ENCODE peak calls at places on chromosomes 4 and X, in six cellular contexts. One of them, this sample, is unnamed. For H3K36me3, the result is how much of the 10 kb centered on the place peaks cover.

GRCh38 chr4:168488800-168489404 is 8.0 kb upstream of the PALLD start:
- DNase-seq in K562: no peak
- DNase-seq in IMR-90: no peak
- DNase-seq in ovary: no peak
- DNase-seq in brain microvascular endothelial cell: no peak
- DNase-seq in breast epithelium: no peak
- DNase-seq in this sample: no peak

GRCh38 chr4:85613901-85614300 is 139.0 kb downstream of the ARHGAP24 start:
- DNase-seq in IMR-90: no peak
- DNase-seq in ovary: no peak
- DNase-seq in brain microvascular endothelial cell: no peak
- DNase-seq in K562: no peak
- DNase-seq in breast epithelium: no peak
- DNase-seq in this sample: no peak

GRCh38 chr4:158823461-158823873 is 54.6 kb downstream of the FNIP2 start:
- DNase-seq in breast epithelium: no peak
- DNase-seq in K562: no peak
- DNase-seq in ovary: no peak
- DNase-seq in brain microvascular endothelial cell: no peak
- DNase-seq in IMR-90: peak
- DNase-seq in this sample: peak

GRCh38 chr4:156194896-156195295 is 241.2 kb upstream of the CTSO start:
- DNase-seq in ovary: no peak
- DNase-seq in brain microvascular endothelial cell: no peak
- DNase-seq in breast epithelium: no peak
- DNase-seq in K562: no peak
- DNase-seq in IMR-90: no peak
- DNase-seq in this sample: no peak

GRCh38 chr4:48858130-48858529 is 27.2 kb downstream of the OCIAD1 start:
- DNase-seq in breast epithelium: no peak
- DNase-seq in K562: no peak
- DNase-seq in ovary: no peak
- DNase-seq in brain microvascular endothelial cell: peak
- DNase-seq in IMR-90: no peak
- DNase-seq in this sample: no peak

GRCh38 chrX:20481632-20482031 is 214.9 kb upstream of the RPS6KA3 start:
- DNase-seq in ovary: no peak
- DNase-seq in IMR-90: no peak
- DNase-seq in brain microvascular endothelial cell: no peak
- DNase-seq in K562: no peak
- DNase-seq in breast epithelium: no peak
- DNase-seq in this sample: no peak

GRCh38 chr4:145881991-145882390 is 56.6 kb downstream of the ZNF827 start:
- DNase-seq in IMR-90: no peak
- DNase-seq in K562: no peak
- DNase-seq in brain microvascular endothelial cell: no peak
- DNase-seq in breast epithelium: peak
- DNase-seq in ovary: no peak
- DNase-seq in this sample: no peak

GRCh38 chr4:70667710-70668535 is 1.6 kb upstream of the JCHAIN start:
- DNase-seq in IMR-90: peak
- DNase-seq in brain microvascular endothelial cell: no peak
- DNase-seq in breast epithelium: no peak
- DNase-seq in K562: no peak
- DNase-seq in ovary: no peak
- DNase-seq in this sample: no peak

GRCh38 chrX:39320165-39320564 is 518.9 kb downstream of the MID1IP1 start:
- DNase-seq in breast epithelium: no peak
- DNase-seq in K562: no peak
- DNase-seq in IMR-90: no peak
- DNase-seq in brain microvascular endothelial cell: no peak
- DNase-seq in ovary: no peak
- DNase-seq in this sample: no peak

GRCh38 chr4:151184523-151185458 is 85.4 kb downstream of the RPS3A start:
- DNase-seq in breast epithelium: no peak
- DNase-seq in IMR-90: peak
- DNase-seq in K562: no peak
- DNase-seq in brain microvascular endothelial cell: peak
- DNase-seq in ovary: no peak
- DNase-seq in this sample: no peak

GRCh38 chr4:186485621-186486062 is 69.7 kb downstream of the MTNR1A start:
- DNase-seq in ovary: no peak
- DNase-seq in IMR-90: peak
- DNase-seq in breast epithelium: no peak
- DNase-seq in K562: no peak
- DNase-seq in brain microvascular endothelial cell: no peak
- DNase-seq in this sample: no peak

GRCh38 chr4:147425019-147425418 is 55.9 kb upstream of the EDNRA start:
- DNase-seq in breast epithelium: no peak
- DNase-seq in brain microvascular endothelial cell: no peak
- DNase-seq in ovary: no peak
- DNase-seq in IMR-90: peak
- DNase-seq in K562: no peak
- DNase-seq in this sample: no peak

GRCh38 chrX:78548012-78548411 is 111.1 kb downstream of the RTL3 start:
- DNase-seq in K562: no peak
- DNase-seq in brain microvascular endothelial cell: no peak
- DNase-seq in IMR-90: peak
- DNase-seq in breast epithelium: no peak
- DNase-seq in ovary: no peak
- DNase-seq in this sample: peak

DNA sequence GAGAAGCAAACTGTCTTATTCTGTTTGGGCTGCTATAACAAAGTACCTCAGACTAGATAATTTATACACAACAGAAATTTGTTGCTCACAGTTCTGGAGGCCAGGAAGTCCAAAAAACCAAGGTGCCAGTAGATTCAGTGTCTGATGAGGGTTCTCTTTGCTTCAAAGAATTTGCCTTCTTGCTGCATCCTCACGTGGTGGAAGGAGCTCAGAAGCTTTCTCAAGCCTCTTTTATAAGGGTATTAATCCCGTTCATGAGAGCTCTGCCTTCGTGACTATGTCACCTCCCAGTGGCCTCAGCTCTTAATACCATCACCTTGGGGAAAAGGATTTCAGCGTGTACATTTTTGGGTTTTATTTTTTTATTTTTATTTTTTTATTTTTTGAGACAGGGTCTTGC is 20.1 kb downstream of the CA5B start:
- DNase-seq in ovary: no peak
- DNase-seq in K562: no peak
- DNase-seq in breast epithelium: no peak
- DNase-seq in IMR-90: no peak
- DNase-seq in brain microvascular endothelial cell: no peak
- DNase-seq in this sample: no peak
- H3K4me3 ChIP-seq in ovary: no peak
- H3K4me3 ChIP-seq in K562: no peak
- H3K4me3 ChIP-seq in breast epithelium: no peak
- H3K4me3 ChIP-seq in IMR-90: no peak
- H3K4me3 ChIP-seq in brain microvascular endothelial cell: no peak
- H3K4me3 ChIP-seq in this sample: no peak

GRCh38 chr4:176377705-176378302 is 58.0 kb downstream of the SPCS3 start:
- DNase-seq in brain microvascular endothelial cell: no peak
- DNase-seq in K562: no peak
- DNase-seq in ovary: no peak
- DNase-seq in IMR-90: peak
- DNase-seq in breast epithelium: no peak
- DNase-seq in this sample: no peak
- TF ChIP-seq CTCF in brain microvascular endothelial cell: peak
- TF ChIP-seq CTCF in K562: no peak
- TF ChIP-seq CTCF in ovary: no peak
- TF ChIP-seq CTCF in IMR-90: peak
- TF ChIP-seq CTCF in breast epithelium: no peak
- TF ChIP-seq CTCF in this sample: peak

GRCh38 chr4:11702886-11703555 is 274.3 kb upstream of the HS3ST1 start:
- DNase-seq in K562: no peak
- DNase-seq in IMR-90: no peak
- DNase-seq in brain microvascular endothelial cell: no peak
- DNase-seq in ovary: no peak
- DNase-seq in breast epithelium: no peak
- DNase-seq in this sample: no peak
- H3K36me3 ChIP-seq in K562: under half
- H3K36me3 ChIP-seq in IMR-90: under half
- H3K36me3 ChIP-seq in brain microvascular endothelial cell: under half
- H3K36me3 ChIP-seq in ovary: under half
- H3K36me3 ChIP-seq in breast epithelium: under half
- H3K36me3 ChIP-seq in this sample: under half

DNA sequence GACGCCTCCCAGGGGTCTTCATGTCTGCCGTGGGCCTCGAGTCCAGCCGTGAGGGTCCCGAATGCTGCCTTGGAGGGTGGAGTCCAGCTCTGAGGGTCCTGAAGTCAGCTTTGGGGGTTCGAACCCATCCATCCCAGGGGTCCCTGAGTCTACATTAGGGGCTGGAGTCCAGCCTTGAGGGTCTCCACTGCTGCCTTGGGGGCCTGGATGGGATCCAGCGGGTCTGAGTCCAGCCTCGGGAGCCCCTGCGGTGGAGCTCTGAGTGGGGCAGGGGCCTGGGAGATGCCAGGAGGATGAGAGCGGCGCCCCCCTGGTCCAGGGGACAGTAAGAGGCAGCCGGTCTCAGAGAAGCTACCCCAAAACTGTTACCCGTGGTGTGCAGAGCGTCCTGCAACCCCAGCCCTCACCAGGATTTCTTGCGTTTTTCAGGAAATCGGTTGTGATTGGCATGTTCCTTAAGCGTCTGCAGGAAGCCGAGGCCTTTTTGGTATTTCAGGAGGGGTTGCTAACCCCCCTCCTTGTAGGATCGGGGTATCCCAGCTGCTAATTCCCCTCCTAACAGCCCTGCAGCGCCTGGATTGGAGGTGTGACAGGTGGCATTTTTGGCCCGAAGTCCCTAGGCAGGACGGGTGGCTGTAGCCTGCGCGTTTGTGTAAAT is 1.7 kb upstream of the GTPBP6 start:
- DNase-seq in ovary: no peak
- DNase-seq in breast epithelium: peak
- DNase-seq in IMR-90: peak
- DNase-seq in brain microvascular endothelial cell: no peak
- DNase-seq in K562: no peak
- DNase-seq in this sample: no peak
- H3K4me3 ChIP-seq in ovary: peak
- H3K4me3 ChIP-seq in breast epithelium: peak
- H3K4me3 ChIP-seq in IMR-90: peak
- H3K4me3 ChIP-seq in brain microvascular endothelial cell: peak
- H3K4me3 ChIP-seq in K562: peak
- H3K4me3 ChIP-seq in this sample: peak

DNA sequence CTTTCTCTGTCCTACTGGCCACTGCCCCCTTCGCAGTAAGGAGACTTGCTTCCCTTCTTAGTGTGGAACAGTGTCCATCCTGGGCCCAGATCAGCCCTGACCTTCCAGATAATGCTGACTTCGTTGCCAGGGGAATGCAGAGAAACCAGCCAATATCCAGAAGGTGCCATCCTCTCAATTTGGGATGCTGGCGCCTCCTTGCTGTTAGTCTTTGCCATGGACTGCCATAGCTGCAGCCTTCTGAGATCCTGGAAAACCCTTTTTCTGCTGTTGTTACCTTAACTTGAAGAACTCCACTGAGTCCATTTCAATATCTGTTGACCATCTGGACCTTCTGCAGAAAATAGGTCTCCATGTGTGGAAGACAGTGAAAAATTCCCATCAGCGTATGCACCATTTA is 21.8 kb downstream of the RAI2 start:
- DNase-seq in breast epithelium: no peak
- DNase-seq in ovary: no peak
- DNase-seq in K562: no peak
- DNase-seq in IMR-90: no peak
- DNase-seq in brain microvascular endothelial cell: no peak
- DNase-seq in this sample: no peak
- TF ChIP-seq CTCF in breast epithelium: no peak
- TF ChIP-seq CTCF in ovary: no peak
- TF ChIP-seq CTCF in K562: no peak
- TF ChIP-seq CTCF in IMR-90: no peak
- TF ChIP-seq CTCF in brain microvascular endothelial cell: no peak
- TF ChIP-seq CTCF in this sample: no peak

GRCh38 chr4:2938906-2939305 is 24.3 kb downstream of the NOP14 start:
- DNase-seq in K562: no peak
- DNase-seq in brain microvascular endothelial cell: no peak
- DNase-seq in IMR-90: no peak
- DNase-seq in ovary: peak
- DNase-seq in breast epithelium: no peak
- DNase-seq in this sample: no peak
- H3K36me3 ChIP-seq in K562: half or more
- H3K36me3 ChIP-seq in brain microvascular endothelial cell: half or more
- H3K36me3 ChIP-seq in IMR-90: half or more
- H3K36me3 ChIP-seq in ovary: under half
- H3K36me3 ChIP-seq in breast epithelium: under half
- H3K36me3 ChIP-seq in this sample: under half